ENCODE peak calls at places on chromosomes 5 and 9, in eight cellular contexts. C is iPS DF 6.9, A is uterus, K is IMR-90, I is MM.1S, Q is heart left ventricle, T is brain microvascular endothelial cell, P is sigmoid colon. W is an unnamed sample.

GRCh38 chr9:22041792-22042191 is 32.7 kb upstream of the CDKN2B start:
- DNase-seq in C (peak), A (no peak), P (no peak), Q (no peak), K (no peak), I (no peak), T (no peak), W (peak)

GRCh38 chr9:92807031-92807756 is 42.6 kb upstream of the BICD2 start:
- DNase-seq in K (no peak), I (no peak), T (no peak), Q (no peak), C (no peak), P (no peak), A (no peak), W (no peak)

GRCh38 chr5:76542887-76543690 is 80.1 kb downstream of the F2RL2 start:
- DNase-seq in T (no peak), K (peak), P (no peak), Q (no peak), I (peak), A (no peak), C (no peak), W (peak)

GRCh38 chr5:179698935-179699639 is at the start of gene CANX:
- DNase-seq in A (no peak), K (no peak), Q (no peak), I (peak), P (no peak), C (no peak), T (peak), W (no peak)

GRCh38 chr5:67870662-67871061 is 344.9 kb upstream of the PIK3R1 start:
- DNase-seq in Q (no peak), K (no peak), I (no peak), T (no peak), A (no peak), P (no peak), C (no peak), W (no peak)

GRCh38 chr5:168706655-168707069 is 127.5 kb upstream of the PANK3 start:
- DNase-seq in T (peak), Q (no peak), I (peak), A (no peak), C (peak), K (peak), P (no peak), W (peak)

GRCh38 chr5:139131062-139131856 is 66.9 kb downstream of the SIL1 start:
- DNase-seq in A (peak), T (no peak), Q (peak), I (no peak), C (no peak), K (peak), P (peak), W (peak)

GRCh38 chr5:41485533-41485932 is 24.9 kb downstream of the PLCXD3 start:
- DNase-seq in P (no peak), Q (no peak), T (no peak), C (no peak), A (no peak), I (no peak), K (no peak), W (no peak)

GRCh38 chr9:42852133-42852532 is 668.7 kb downstream of the SPATA31A6 start:
- DNase-seq in K (no peak), C (peak), Q (peak), T (no peak), A (peak), P (no peak), I (peak), W (no peak)

GRCh38 chr9:8188720-8189407 is 389.3 kb upstream of the DMAC1 start:
- DNase-seq in I (no peak), P (no peak), K (no peak), A (no peak), T (no peak), C (no peak), Q (no peak), W (peak)

GRCh38 chr5:10424124-10424731 is 17.5 kb upstream of the ROPN1L start:
- DNase-seq in P (no peak), C (peak), T (peak), I (no peak), K (peak), Q (peak), A (no peak), W (peak)

GRCh38 chr5:8094304-8094703 is 225.4 kb downstream of the MTRR start:
- DNase-seq in K (no peak), P (no peak), A (no peak), Q (no peak), C (no peak), T (no peak), I (no peak), W (no peak)

GRCh38 chr9:14314424-14314928 is 535 bp upstream of the NFIB start:
- DNase-seq in P (peak), T (peak), K (peak), I (peak), Q (peak), C (no peak), A (peak), W (peak)

GRCh38 chr9:104855837-104856236 is 72.1 kb downstream of the ABCA1 start:
- DNase-seq in C (no peak), I (no peak), T (no peak), A (no peak), Q (no peak), P (no peak), K (no peak), W (no peak)

GRCh38 chr9:75001719-75002421 is 26.2 kb downstream of the CARNMT1 start:
- DNase-seq in A (no peak), C (peak), P (no peak), I (peak), T (peak), Q (peak), K (peak), W (peak)

GRCh38 chr9:98805506-98806272 is 1.8 kb upstream of the GALNT12 start:
- DNase-seq in P (no peak), C (no peak), T (peak), I (no peak), A (no peak), K (peak), Q (no peak), W (peak)

GRCh38 chr9:91809581-91810285 is 140.3 kb downstream of the ROR2 start:
- DNase-seq in K (peak), Q (no peak), C (no peak), A (no peak), T (peak), I (no peak), P (peak), W (peak)

GRCh38 chr5:36346891-36347290 is 45.2 kb upstream of the RANBP3L start:
- DNase-seq in K (no peak), A (no peak), T (no peak), Q (no peak), P (no peak), C (no peak), I (no peak), W (no peak)

GRCh38 chr5:154309361-154309725 is 118.8 kb downstream of the GALNT10 start:
- DNase-seq in P (no peak), T (peak), I (no peak), Q (no peak), A (no peak), K (peak), C (no peak), W (no peak)

GRCh38 chr5:6378128-6379023 is at the start of gene MED10:
- DNase-seq in Q (peak), C (peak), K (peak), I (peak), A (peak), T (peak), P (peak), W (peak)

GRCh38 chr5:134873494-134873893 is 677 bp upstream of the TXNDC15 start:
- DNase-seq in K (no peak), T (no peak), C (no peak), A (no peak), I (peak), P (no peak), Q (no peak), W (no peak)
- H3K4me3 ChIP-seq in K (no peak), T (no peak), C (no peak), A (peak), I (peak), P (no peak), Q (peak), W (peak)

GRCh38 chr9:129386812-129387177 is 208.7 kb upstream of the IER5L start:
- DNase-seq in K (no peak), I (no peak), Q (no peak), C (no peak), A (peak), T (no peak), P (no peak), W (no peak)

GRCh38 chr9:129384138-129384886 is 206.3 kb upstream of the IER5L start:
- DNase-seq in K (no peak), I (no peak), P (peak), Q (no peak), C (no peak), T (no peak), A (peak), W (no peak)

GRCh38 chr9:129385615-129385934 is 207.5 kb upstream of the IER5L start:
- DNase-seq in P (no peak), A (peak), I (no peak), Q (no peak), K (no peak), C (no peak), T (no peak), W (no peak)

GRCh38 chr9:129383415-129384088 is 205.5 kb upstream of the IER5L start:
- DNase-seq in I (peak), Q (peak), C (no peak), K (peak), P (peak), A (peak), T (peak), W (peak)

GRCh38 chr9:129384887-129385614 is 207.0 kb upstream of the IER5L start:
- DNase-seq in T (no peak), P (peak), C (no peak), I (no peak), Q (no peak), A (peak), K (no peak), W (no peak)
- H3K27ac ChIP-seq in T (no peak), P (peak), C (no peak), I (no peak), Q (no peak), A (no peak), K (no peak), W (no peak)

GRCh38 chr5:124745367-124746251 is 830 bp downstream of the ZNF608 start:
- DNase-seq in I (no peak), P (no peak), A (no peak), Q (no peak), T (no peak), C (no peak), K (peak), W (peak)
- H3K4me3 ChIP-seq in I (no peak), P (peak), A (peak), Q (peak), T (peak), C (peak), K (peak), W (peak)

GRCh38 chr9:35691757-35692301 is 2.1 kb upstream of the TPM2 start:
- DNase-seq in P (peak), T (no peak), C (no peak), Q (no peak), I (no peak), A (no peak), K (no peak), W (no peak)

GRCh38 chr9:35698231-35698630 is 8.5 kb upstream of the TPM2 start:
- DNase-seq in A (no peak), C (no peak), P (peak), T (no peak), I (no peak), K (no peak), Q (no peak), W (no peak)

GRCh38 chr9:35696520-35697215 is 6.9 kb upstream of the TPM2 start:
- DNase-seq in I (peak), C (no peak), K (peak), A (peak), T (no peak), P (peak), Q (peak), W (peak)

GRCh38 chr9:35697486-35697885 is 7.8 kb upstream of the TPM2 start:
- DNase-seq in C (no peak), K (no peak), I (no peak), T (no peak), P (peak), Q (no peak), A (no peak), W (no peak)

GRCh38 chr9:35695801-35696420 is 6.2 kb upstream of the TPM2 start:
- DNase-seq in Q (no peak), C (no peak), P (peak), K (peak), T (no peak), A (no peak), I (no peak), W (no peak)
- H3K27ac ChIP-seq in Q (no peak), C (no peak), P (peak), K (peak), T (peak), A (peak), I (no peak), W (no peak)

W was measured in fibroblast of lung.